ENCODE peak calls at places on chromosomes 1 and 21, in eight cellular contexts. Z is choroid plexus epithelial cell, F is dorsolateral prefrontal cortex, P is kidney, Q is fibroblast of mammary gland, K is OCI-LY7, D is fibroblast of lung, R is tibial artery. O is an unnamed sample.

GRCh38 chr1:172745014-172745413 is 86.1 kb downstream of the FASLG start:
- DNase-seq in Z (peak; percentile 97), F (no peak), P (no peak), Q (peak; percentile 94), K (peak; percentile 85), D (peak; percentile 82), R (no peak), O (peak; percentile 74)

GRCh38 chr1:169538998-169539871 is 47.0 kb downstream of the F5 start:
- DNase-seq in Z (peak; percentile 93), F (no peak), P (no peak), Q (peak; percentile 93), K (no peak), D (peak; percentile 91), R (no peak), O (peak; percentile 92)

GRCh38 chr1:218363141-218363540 is 18.0 kb downstream of the TGFB2 start:
- DNase-seq in Z (no peak), F (no peak), P (no peak), Q (no peak), K (no peak), D (no peak), R (no peak), O (no peak)

GRCh38 chr1:188958461-188959115 is 1519.1 kb downstream of the BRINP3 start:
- DNase-seq in Z (peak; percentile 46), F (no peak), P (no peak), Q (no peak), K (no peak), D (peak; percentile 48), R (no peak), O (no peak)

GRCh38 chr1:54464031-54464476 is 57.9 kb upstream of the SSBP3 start:
- DNase-seq in Z (peak; percentile 23), F (no peak), P (peak; percentile 1), Q (peak; percentile 24), K (no peak), D (no peak), R (no peak), O (no peak)

GRCh38 chr1:35883681-35884155 is 709 bp downstream of the AGO1 start:
- DNase-seq in Z (peak; percentile 59), F (peak; percentile 62), P (peak; percentile 86), Q (peak; percentile 13), K (peak; percentile 31), D (peak; percentile 34), R (peak; percentile 73), O (no peak)

GRCh38 chr21:41418393-41418792 is 7.6 kb upstream of the MX1 start:
- DNase-seq in Z (no peak), F (no peak), P (no peak), Q (no peak), K (no peak), D (no peak), R (peak; percentile 55), O (no peak)

GRCh38 chr1:27864264-27864895 is 8.0 kb upstream of the THEMIS2 start:
- DNase-seq in Z (no peak), F (no peak), P (peak; percentile 48), Q (no peak), K (no peak), D (no peak), R (no peak), O (peak; percentile 50)

GRCh38 chr1:229942508-229942907 is 124.5 kb upstream of the GALNT2 start:
- DNase-seq in Z (no peak), F (no peak), P (no peak), Q (no peak), K (no peak), D (no peak), R (no peak), O (no peak)

GRCh38 chr1:153945131-153945794 is 1.3 kb downstream of the DENND4B start:
- DNase-seq in Z (peak; percentile 70), F (no peak), P (peak; percentile 82), Q (peak; percentile 45), K (peak; percentile 84), D (peak; percentile 64), R (peak; percentile 86), O (peak; percentile 24)

GRCh38 chr1:10701145-10701544 is 95.3 kb downstream of the CASZ1 start:
- DNase-seq in Z (no peak), F (no peak), P (no peak), Q (no peak), K (no peak), D (no peak), R (no peak), O (no peak)

GRCh38 chr1:227192163-227192562 is 126.1 kb downstream of the CDC42BPA start:
- DNase-seq in Z (peak; percentile 91), F (peak; percentile 58), P (no peak), Q (peak; percentile 98), K (no peak), D (peak; percentile 95), R (no peak), O (peak; percentile 88)

GRCh38 chr1:231949277-231950122 is 322.9 kb downstream of the DISC1 start:
- DNase-seq in Z (no peak), F (no peak), P (no peak), Q (no peak), K (no peak), D (no peak), R (peak; percentile 68), O (no peak)

GRCh38 chr21:41243107-41243506 is 73.5 kb upstream of the FAM3B start:
- DNase-seq in Z (no peak), F (no peak), P (no peak), Q (no peak), K (no peak), D (no peak), R (no peak), O (no peak)

GRCh38 chr1:84103197-84103992 is 40.7 kb upstream of the PRKACB start:
- DNase-seq in Z (peak; percentile 95), F (peak; percentile 73), P (peak; percentile 32), Q (peak; percentile 92), K (no peak), D (peak; percentile 97), R (peak; percentile 73), O (peak; percentile 89)

GRCh38 chr1:112618114-112618720 is 724 bp downstream of the ST7L start:
- DNase-seq in Z (peak; percentile 69), F (no peak), P (no peak), Q (peak; percentile 54), K (peak; percentile 62), D (peak; percentile 42), R (no peak), O (peak; percentile 43)

GRCh38 chr1:247966520-247967204 is 1.6 kb downstream of the OR2AK2 start:
- DNase-seq in Z (no peak), F (no peak), P (no peak), Q (no peak), K (no peak), D (no peak), R (no peak), O (no peak)

GRCh38 chr1:220294754-220295419 is 22.6 kb upstream of the RAB3GAP2 start:
- DNase-seq in Z (no peak), F (no peak), P (no peak), Q (peak; percentile 58), K (no peak), D (peak; percentile 80), R (no peak), O (no peak)

DNA sequence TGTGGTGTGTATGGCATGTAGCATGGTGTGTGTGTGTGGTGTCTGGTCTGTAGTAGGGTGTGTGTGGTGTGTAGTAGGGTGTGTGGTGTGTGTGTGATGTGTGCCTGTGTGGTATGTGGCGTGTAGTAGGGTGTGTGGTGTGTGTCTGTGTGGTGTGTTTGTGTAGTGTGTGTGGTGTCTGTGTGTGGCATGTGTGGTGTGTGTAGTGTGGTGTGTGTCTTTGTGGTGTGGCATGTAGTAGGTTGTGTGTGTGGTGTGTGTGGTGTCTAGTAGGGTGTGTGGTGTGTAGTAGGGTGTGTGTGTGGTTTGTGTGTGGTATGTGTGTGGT is 85.5 kb downstream of the SYT2 start:
- DNase-seq in Z (no peak), F (no peak), P (no peak), Q (peak; percentile 13), K (no peak), D (peak; percentile 15), R (no peak), O (no peak)
- TF ChIP-seq CTCF in Z (no peak), F (no peak), P (no peak), Q (no peak), K (no peak), D (no peak), R (no peak), O (no peak)

GRCh38 chr1:33348676-33349080 is 27.8 kb upstream of the A3GALT2 start:
- DNase-seq in Z (peak; percentile 50), F (no peak), P (no peak), Q (no peak), K (no peak), D (no peak), R (no peak), O (no peak)

GRCh38 chr1:33347650-33347992 is 26.7 kb upstream of the A3GALT2 start:
- DNase-seq in Z (peak; percentile 75), F (no peak), P (no peak), Q (peak; percentile 68), K (no peak), D (peak; percentile 43), R (peak; percentile 72), O (peak; percentile 35)

GRCh38 chr1:33346921-33347649 is 26.2 kb upstream of the A3GALT2 start:
- DNase-seq in Z (peak; percentile 94), F (no peak), P (no peak), Q (peak; percentile 96), K (no peak), D (peak; percentile 94), R (peak; percentile 85), O (peak; percentile 93)

GRCh38 chr1:33349081-33349759 is 28.3 kb upstream of the A3GALT2 start:
- DNase-seq in Z (peak; percentile 62), F (peak; percentile 58), P (peak; percentile 89), Q (no peak), K (peak; percentile 61), D (peak; percentile 40), R (peak; percentile 76), O (no peak)

GRCh38 chr1:33348194-33348593 is 27.3 kb upstream of the A3GALT2 start:
- DNase-seq in Z (peak; percentile 61), F (no peak), P (no peak), Q (peak; percentile 47), K (no peak), D (peak; percentile 78), R (no peak), O (peak; percentile 40)
- H3K4me3 ChIP-seq in Z (peak overlapping the region; percentile 78), F (peak overlapping the region; percentile 88), P (peak overlapping the region; percentile 94), Q (peak overlapping the region; percentile 79), K (peak overlapping the region; percentile 76), D (peak overlapping the region; percentile 84), R (peak overlapping the region; percentile 67), O (peak overlapping the region; percentile 79)

GRCh38 chr1:40449684-40450490 is at the start of gene ZFP69B:
- DNase-seq in Z (peak; percentile 93), F (peak; percentile 95), P (peak; percentile 95), Q (peak; percentile 88), K (peak; percentile 95), D (peak; percentile 91), R (peak; percentile 93), O (peak; percentile 73)
- TF ChIP-seq CTCF in Z (peak; percentile 15), F (peak; percentile 30), P (no peak), Q (no peak), K (peak; percentile 19), D (no peak), R (no peak), O (peak; percentile 4)

DNA sequence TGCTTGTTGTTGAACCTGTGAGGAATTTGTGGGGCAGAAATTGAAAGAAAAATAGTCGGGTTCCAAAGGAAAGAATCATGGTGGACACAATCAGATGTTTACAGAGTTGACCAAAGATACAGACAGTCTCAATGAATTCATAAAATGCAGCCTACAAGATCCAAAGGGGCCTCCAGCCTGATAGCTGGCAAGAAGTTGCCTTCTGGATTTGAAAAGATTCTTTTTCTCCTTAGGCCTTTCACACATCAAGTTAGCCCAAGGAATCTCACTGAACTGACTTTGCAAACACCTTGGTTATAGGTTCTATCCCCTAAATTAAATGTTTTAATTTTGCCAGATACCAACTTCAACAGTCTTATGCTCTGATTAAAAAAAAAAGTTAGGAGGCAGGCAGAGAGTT is 21.5 kb downstream of the SLAMF1 start:
- DNase-seq in Z (no peak), F (no peak), P (no peak), Q (no peak), K (no peak), D (no peak), R (no peak), O (no peak)
- H3K4me3 ChIP-seq in Z (no peak overlapping the region), F (no peak overlapping the region), P (no peak overlapping the region), Q (no peak overlapping the region), K (peak overlapping the region; percentile 43), D (no peak overlapping the region), R (no peak overlapping the region), O (no peak overlapping the region)

GRCh38 chr1:21700094-21700493 is 30.9 kb upstream of the RAP1GAP start:
- DNase-seq in Z (no peak), F (no peak), P (no peak), Q (no peak), K (no peak), D (no peak), R (no peak), O (no peak)
- TF ChIP-seq CTCF in Z (no peak), F (no peak), P (no peak), Q (no peak), K (no peak), D (no peak), R (no peak), O (no peak)